ENCODE peak calls at places on chromosomes 1 and 21, in four cellular contexts. U is astrocyte, M is K562, F is IMR-90. Q is an unnamed sample.

GRCh38 chr1:42333662-42334239 is 1.3 kb downstream of the FOXJ3 start:
- DNase-seq in U (no peak), M (no peak), F (peak), Q (peak)

GRCh38 chr1:162633327-162633762 is 1.1 kb downstream of the DDR2 start:
- DNase-seq in F (peak), M (no peak), U (no peak), Q (peak)

GRCh38 chr21:44549525-44550211 is 1.6 kb downstream of the KRTAP10-2 start:
- DNase-seq in F (no peak), M (no peak), U (no peak), Q (no peak)

GRCh38 chr1:40110389-40110788 is 13.3 kb upstream of the PPT1 start:
- DNase-seq in M (no peak), F (no peak), U (no peak), Q (no peak)

GRCh38 chr21:46323710-46324389 is at the start of the genes C21orf58 and PCNT:
- DNase-seq in U (peak), M (peak), F (peak), Q (peak)

GRCh38 chr1:12436817-12437599 is 181.0 kb downstream of the DHRS3 start:
- DNase-seq in F (peak), U (peak), M (peak), Q (peak)

GRCh38 chr21:45283611-45284455 is 3.9 kb downstream of the POFUT2 start:
- DNase-seq in F (no peak), U (no peak), M (no peak), Q (no peak)

GRCh38 chr1:201988593-201988992 is 6.1 kb downstream of the RNPEP start:
- DNase-seq in U (no peak), F (no peak), M (no peak), Q (no peak)

GRCh38 chr1:229717774-229718173 is 91.7 kb downstream of the URB2 start:
- DNase-seq in U (no peak), F (no peak), M (peak), Q (no peak)

GRCh38 chr1:2496087-2496622 is 20.1 kb downstream of the PLCH2 start:
- DNase-seq in F (no peak), M (no peak), U (no peak), Q (no peak)

GRCh38 chr21:36337099-36337509 is 17.1 kb downstream of the MORC3 start:
- DNase-seq in F (peak), U (peak), M (peak), Q (peak)

GRCh38 chr1:16606106-16606505 is 7.3 kb downstream of the NBPF1 start:
- DNase-seq in M (no peak), U (no peak), F (no peak), Q (no peak)

GRCh38 chr1:145908653-145909052 is 1.2 kb downstream of the ITGA10 start:
- DNase-seq in F (peak), U (no peak), M (no peak), Q (peak)

GRCh38 chr1:153422450-153423068 is 6.2 kb downstream of the S100A7A start:
- DNase-seq in F (peak), M (peak), U (peak), Q (peak)

GRCh38 chr21:27326293-27326692 is 359.4 kb upstream of the ADAMTS5 start:
- DNase-seq in F (no peak), U (no peak), M (no peak), Q (no peak)

GRCh38 chr21:44520326-44521300 is 19.4 kb downstream of the KRTAP10-1 start:
- DNase-seq in F (no peak), M (no peak), U (no peak), Q (no peak)

GRCh38 chr1:100750002-100750885 is 30.7 kb downstream of the VCAM1 start:
- DNase-seq in F (no peak), M (peak), U (no peak), Q (no peak)

GRCh38 chr1:31587720-31588423 is 11.6 kb downstream of the TINAGL1 start:
- DNase-seq in M (peak), U (no peak), F (no peak), Q (peak)

GRCh38 chr1:248404024-248404423 is 1.2 kb downstream of the OR2T1 start:
- DNase-seq in U (no peak), M (peak), F (peak), Q (no peak)

GRCh38 chr21:43808832-43809251 is 19.5 kb downstream of the RRP1 start:
- DNase-seq in M (no peak), F (no peak), U (no peak), Q (no peak)

GRCh38 chr1:228358764-228359612 is 47.6 kb downstream of the TRIM11 start:
- DNase-seq in F (no peak), U (no peak), M (no peak), Q (no peak)

GRCh38 chr1:21869620-21870121 is 57.6 kb downstream of the LDLRAD2 start:
- DNase-seq in U (peak), M (no peak), F (peak), Q (peak)

GRCh38 chr21:42389449-42389835 is 6.4 kb downstream of the TMPRSS3 start:
- DNase-seq in U (no peak), M (no peak), F (no peak), Q (no peak)

GRCh38 chr1:160539896-160540858 is 17.1 kb upstream of the SLAMF6 start:
- DNase-seq in M (peak), U (no peak), F (no peak), Q (no peak)

GRCh38 chr1:26602378-26602959 is 72.9 kb downstream of the RPS6KA1 start:
- DNase-seq in M (peak), F (peak), U (peak), Q (peak)

GRCh38 chr1:212914789-212915188 is 35.6 kb upstream of the VASH2 start:
- DNase-seq in F (no peak), U (no peak), M (no peak), Q (no peak)

GRCh38 chr1:99227498-99227897 is 36.8 kb upstream of the PLPPR4 start:
- DNase-seq in U (no peak), F (no peak), M (no peak), Q (no peak)

GRCh38 chr1:235067396-235068154 is 61.1 kb downstream of the TOMM20 start:
- DNase-seq in M (no peak), F (peak), U (peak), Q (peak)

GRCh38 chr21:38440746-38441145 is 57.5 kb downstream of the ERG start:
- DNase-seq in F (peak), U (peak), M (peak), Q (peak)

GRCh38 chr1:183139281-183139942 is 46.7 kb upstream of the LAMC2 start:
- DNase-seq in M (no peak), F (peak), U (peak), Q (peak)

GRCh38 chr1:235408503-235408960 is 41.3 kb downstream of the TBCE start:
- DNase-seq in U (no peak), F (no peak), M (peak), Q (no peak)

GRCh38 chr1:55575571-55576279 is 360.6 kb upstream of the USP24 start:
- DNase-seq in U (no peak), F (no peak), M (no peak), Q (no peak)

GRCh38 chr1:104172243-104172681 is 422.6 kb downstream of the AMY1C start:
- DNase-seq in M (no peak), F (no peak), U (no peak), Q (no peak)

GRCh38 chr1:226656601-226657277 is 82.3 kb downstream of the ITPKB start:
- DNase-seq in F (peak), M (no peak), U (peak), Q (peak)

GRCh38 chr1:19547814-19548213 is 62.5 kb upstream of the CAPZB start:
- DNase-seq in U (no peak), F (no peak), M (no peak), Q (no peak)

GRCh38 chr1:81809808-81810207 is 9.1 kb downstream of the ADGRL2 start:
- DNase-seq in U (no peak), M (no peak), F (no peak), Q (no peak)

GRCh38 chr1:81806432-81806770 is 5.7 kb downstream of the ADGRL2 start:
- DNase-seq in M (no peak), F (no peak), U (no peak), Q (no peak)

GRCh38 chr1:81811757-81812371 is 11.1 kb downstream of the ADGRL2 start:
- DNase-seq in M (no peak), U (peak), F (no peak), Q (peak)

GRCh38 chr1:81805537-81806431 is 5.0 kb downstream of the ADGRL2 start:
- DNase-seq in F (no peak), M (no peak), U (no peak), Q (no peak)

DNA sequence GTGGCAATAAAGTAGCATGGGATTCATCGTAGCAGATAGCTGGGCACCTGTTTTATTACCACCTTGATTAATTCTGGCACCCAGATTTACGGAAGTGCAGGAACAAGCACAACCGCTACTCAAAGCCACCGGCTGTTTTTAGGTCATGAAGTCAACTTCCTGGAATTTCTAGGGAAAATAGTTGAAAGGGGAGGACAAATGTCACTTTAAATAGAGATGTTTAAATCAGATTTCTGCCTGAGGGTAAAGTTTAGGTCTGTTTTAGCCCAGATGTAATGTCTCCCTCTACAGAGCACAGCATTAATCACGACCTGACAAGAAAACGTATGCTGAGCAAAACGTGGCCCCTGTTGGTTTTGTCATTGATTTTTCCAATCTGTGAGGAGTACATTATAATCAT is 8.0 kb downstream of the ADGRL2 start:
- DNase-seq in U (no peak), M (no peak), F (no peak), Q (no peak)
- TF ChIP-seq CTCF in U (peak), M (no peak), F (no peak), Q (no peak)

DNA sequence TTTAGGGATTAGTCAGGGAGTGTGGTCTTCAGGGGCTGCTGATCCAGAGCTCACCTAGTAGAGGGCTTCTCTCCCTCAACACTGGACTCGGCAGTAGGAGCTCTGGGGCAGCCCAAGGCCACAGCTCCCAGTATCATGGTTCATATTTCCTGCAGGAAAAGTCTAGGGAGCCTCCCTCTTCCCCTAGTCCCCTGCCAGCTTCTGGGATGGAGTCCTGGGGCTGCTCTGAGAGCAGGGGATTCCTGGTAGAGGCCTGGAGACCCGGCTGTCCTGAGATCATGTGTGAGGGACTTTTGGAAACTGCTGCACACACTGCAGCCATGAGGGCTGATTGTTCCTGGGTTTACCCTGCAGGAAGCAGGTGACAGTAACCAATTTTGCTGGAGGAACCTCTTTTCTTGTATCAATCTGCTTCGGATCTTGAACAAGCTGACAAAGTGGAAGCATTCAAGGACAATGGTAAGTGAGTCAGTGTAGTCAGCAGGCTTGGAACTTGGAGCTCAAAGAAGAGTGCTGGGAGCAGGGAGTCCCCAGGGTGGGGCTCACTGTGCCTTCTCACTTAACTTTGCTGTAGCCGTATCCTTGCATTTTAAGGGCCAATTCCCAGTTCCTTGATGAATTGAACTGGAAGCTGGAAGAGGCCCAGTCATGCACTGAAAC is 16.3 kb downstream of the STRIP1 start:
- DNase-seq in F (peak), U (no peak), M (no peak), Q (no peak)
- H3K27ac ChIP-seq in F (no peak), U (no peak), M (no peak), Q (no peak)

GRCh38 chr1:44238651-44239050 is 25.4 kb downstream of the DMAP1 start:
- DNase-seq in U (no peak), F (no peak), M (no peak), Q (no peak)
- H3K9ac ChIP-seq in U (no peak), F (no peak), M (no peak), Q (no peak)

DNA sequence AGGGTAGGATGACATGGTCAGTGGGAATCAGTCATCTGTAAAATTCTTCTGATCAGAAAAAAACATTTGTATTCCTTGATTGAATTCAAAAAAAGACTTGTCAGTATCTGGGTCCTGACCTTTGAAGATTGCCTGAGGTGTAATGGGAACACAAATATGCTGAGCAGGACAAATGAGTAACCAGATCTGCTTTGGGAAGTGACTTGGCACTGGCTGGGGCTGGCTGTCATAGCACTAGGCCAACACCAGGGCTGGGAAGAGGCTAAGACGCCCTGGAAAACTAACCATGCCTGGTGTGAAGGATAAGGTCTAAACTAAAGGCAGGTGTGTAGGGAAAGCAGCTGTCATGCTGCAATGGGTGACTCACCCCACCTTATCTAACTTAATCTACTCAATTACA is 452.9 kb upstream of the BEND5 start:
- DNase-seq in M (no peak), F (no peak), U (no peak), Q (no peak)
- TF ChIP-seq CTCF in M (no peak), F (no peak), U (no peak), Q (no peak)

GRCh38 chr1:108881369-108881768 is 4.6 kb downstream of the GPSM2 start:
- DNase-seq in F (peak), M (no peak), U (peak), Q (peak)

GRCh38 chr1:108878678-108879077 is 1.9 kb downstream of the GPSM2 start:
- DNase-seq in U (no peak), F (no peak), M (no peak), Q (no peak)

GRCh38 chr1:108880850-108881249 is 4.1 kb downstream of the GPSM2 start:
- DNase-seq in U (no peak), M (no peak), F (peak), Q (no peak)

GRCh38 chr1:108877324-108877812 is 583 bp downstream of the GPSM2 start:
- DNase-seq in F (peak), U (peak), M (no peak), Q (peak)

DNA sequence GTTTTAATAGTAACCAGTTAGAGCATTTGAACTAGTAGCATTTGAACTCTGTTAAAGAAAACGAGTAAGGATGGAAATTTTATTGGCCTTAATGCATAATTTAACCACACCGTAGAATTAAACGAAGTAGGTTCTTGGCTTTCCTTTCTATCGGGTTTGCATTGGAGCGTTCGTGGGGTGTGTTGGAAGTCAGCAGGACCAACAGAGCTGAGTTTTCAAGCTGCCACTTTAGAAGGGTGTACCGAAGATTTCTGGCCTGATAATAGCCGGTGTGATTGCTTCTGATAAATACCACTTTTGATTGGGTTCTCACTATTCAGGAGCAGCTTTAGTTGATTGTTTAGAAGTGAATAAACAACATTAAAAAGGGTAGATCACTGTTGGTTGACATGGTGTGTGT is 1.1 kb downstream of the GPSM2 start:
- DNase-seq in U (no peak), F (no peak), M (no peak), Q (peak)
- H3K27ac ChIP-seq in U (peak), F (no peak), M (no peak), Q (peak)

GRCh38 chr1:191174298-191174697 is 696.6 kb upstream of the BRINP3 start:
- DNase-seq in F (peak), M (no peak), U (no peak), Q (no peak)
- H3K9ac ChIP-seq in F (peak), M (no peak), U (no peak), Q (no peak)

Q was measured in fibroblast of lung.